ENCODE peak calls at places on chromosomes 1 and 21, in eight cellular contexts. One of them, this sample, is unnamed.

GRCh38 chr1:244437108-244437507 is 14.6 kb downstream of the ADSS2 start:
- DNase-seq in tibial artery: no peak
- DNase-seq in fibroblast of villous mesenchyme: no peak
- DNase-seq in esophagus squamous epithelium: no peak
- DNase-seq in bronchial epithelial cell: peak
- DNase-seq in GM06990: no peak
- DNase-seq in AG09309: no peak
- DNase-seq in HFF-Myc: no peak
- DNase-seq in this sample: no peak

GRCh38 chr1:187836557-187836956 is 1007.8 kb downstream of the PLA2G4A start:
- DNase-seq in tibial artery: no peak
- DNase-seq in fibroblast of villous mesenchyme: no peak
- DNase-seq in esophagus squamous epithelium: no peak
- DNase-seq in bronchial epithelial cell: no peak
- DNase-seq in GM06990: no peak
- DNase-seq in AG09309: no peak
- DNase-seq in HFF-Myc: no peak
- DNase-seq in this sample: no peak

GRCh38 chr1:21550866-21551475 is 41.7 kb downstream of the ALPL start:
- DNase-seq in tibial artery: no peak
- DNase-seq in fibroblast of villous mesenchyme: no peak
- DNase-seq in esophagus squamous epithelium: no peak
- DNase-seq in bronchial epithelial cell: no peak
- DNase-seq in GM06990: no peak
- DNase-seq in AG09309: no peak
- DNase-seq in HFF-Myc: no peak
- DNase-seq in this sample: no peak

GRCh38 chr1:59057211-59057694 is 239.6 kb upstream of the FGGY start:
- DNase-seq in tibial artery: peak
- DNase-seq in fibroblast of villous mesenchyme: peak
- DNase-seq in esophagus squamous epithelium: no peak
- DNase-seq in bronchial epithelial cell: peak
- DNase-seq in GM06990: no peak
- DNase-seq in AG09309: peak
- DNase-seq in HFF-Myc: peak
- DNase-seq in this sample: peak

GRCh38 chr1:17531682-17532487 is 7.6 kb upstream of the ARHGEF10L start:
- DNase-seq in tibial artery: peak
- DNase-seq in fibroblast of villous mesenchyme: peak
- DNase-seq in esophagus squamous epithelium: no peak
- DNase-seq in bronchial epithelial cell: no peak
- DNase-seq in GM06990: no peak
- DNase-seq in AG09309: no peak
- DNase-seq in HFF-Myc: no peak
- DNase-seq in this sample: no peak

GRCh38 chr1:231844986-231845502 is 218.5 kb downstream of the DISC1 start:
- DNase-seq in tibial artery: no peak
- DNase-seq in fibroblast of villous mesenchyme: peak
- DNase-seq in esophagus squamous epithelium: no peak
- DNase-seq in bronchial epithelial cell: peak
- DNase-seq in GM06990: no peak
- DNase-seq in AG09309: no peak
- DNase-seq in HFF-Myc: no peak
- DNase-seq in this sample: no peak

GRCh38 chr1:168362991-168363390 is 82.3 kb downstream of the TBX19 start:
- DNase-seq in tibial artery: no peak
- DNase-seq in fibroblast of villous mesenchyme: no peak
- DNase-seq in esophagus squamous epithelium: no peak
- DNase-seq in bronchial epithelial cell: no peak
- DNase-seq in GM06990: no peak
- DNase-seq in AG09309: no peak
- DNase-seq in HFF-Myc: no peak
- DNase-seq in this sample: no peak

GRCh38 chr1:196546272-196547245 is 61.7 kb downstream of the KCNT2 start:
- DNase-seq in tibial artery: no peak
- DNase-seq in fibroblast of villous mesenchyme: peak
- DNase-seq in esophagus squamous epithelium: no peak
- DNase-seq in bronchial epithelial cell: peak
- DNase-seq in GM06990: no peak
- DNase-seq in AG09309: no peak
- DNase-seq in HFF-Myc: no peak
- DNase-seq in this sample: no peak

GRCh38 chr21:46608672-46609111 is 3.8 kb upstream of the S100B start:
- DNase-seq in tibial artery: no peak
- DNase-seq in fibroblast of villous mesenchyme: no peak
- DNase-seq in esophagus squamous epithelium: no peak
- DNase-seq in bronchial epithelial cell: no peak
- DNase-seq in GM06990: peak
- DNase-seq in AG09309: no peak
- DNase-seq in HFF-Myc: no peak
- DNase-seq in this sample: no peak

GRCh38 chr1:34101151-34101550 is 63.9 kb downstream of the CSMD2 start:
- DNase-seq in tibial artery: no peak
- DNase-seq in fibroblast of villous mesenchyme: peak
- DNase-seq in esophagus squamous epithelium: no peak
- DNase-seq in bronchial epithelial cell: no peak
- DNase-seq in GM06990: no peak
- DNase-seq in AG09309: peak
- DNase-seq in HFF-Myc: no peak
- DNase-seq in this sample: peak

GRCh38 chr21:36075171-36075570 is 5.3 kb downstream of the CBR1 start:
- DNase-seq in tibial artery: no peak
- DNase-seq in fibroblast of villous mesenchyme: no peak
- DNase-seq in esophagus squamous epithelium: no peak
- DNase-seq in bronchial epithelial cell: peak
- DNase-seq in GM06990: no peak
- DNase-seq in AG09309: no peak
- DNase-seq in HFF-Myc: no peak
- DNase-seq in this sample: no peak

GRCh38 chr1:182784556-182785171 is 4.9 kb upstream of the NPL start:
- DNase-seq in tibial artery: no peak
- DNase-seq in fibroblast of villous mesenchyme: peak
- DNase-seq in esophagus squamous epithelium: no peak
- DNase-seq in bronchial epithelial cell: peak
- DNase-seq in GM06990: no peak
- DNase-seq in AG09309: peak
- DNase-seq in HFF-Myc: no peak
- DNase-seq in this sample: no peak

GRCh38 chr1:26861889-26862371 is 1.0 kb upstream of the SFN start:
- DNase-seq in tibial artery: no peak
- DNase-seq in fibroblast of villous mesenchyme: no peak
- DNase-seq in esophagus squamous epithelium: no peak
- DNase-seq in bronchial epithelial cell: peak
- DNase-seq in GM06990: no peak
- DNase-seq in AG09309: no peak
- DNase-seq in HFF-Myc: no peak
- DNase-seq in this sample: no peak

GRCh38 chr1:231059566-231060193 is 19.6 kb upstream of the FAM89A start:
- DNase-seq in tibial artery: no peak
- DNase-seq in fibroblast of villous mesenchyme: peak
- DNase-seq in esophagus squamous epithelium: no peak
- DNase-seq in bronchial epithelial cell: peak
- DNase-seq in GM06990: no peak
- DNase-seq in AG09309: no peak
- DNase-seq in HFF-Myc: peak
- DNase-seq in this sample: no peak

GRCh38 chr1:246787781-246788513 is 63.7 kb downstream of the SCCPDH start:
- DNase-seq in tibial artery: peak
- DNase-seq in fibroblast of villous mesenchyme: no peak
- DNase-seq in esophagus squamous epithelium: no peak
- DNase-seq in bronchial epithelial cell: no peak
- DNase-seq in GM06990: no peak
- DNase-seq in AG09309: no peak
- DNase-seq in HFF-Myc: no peak
- DNase-seq in this sample: no peak

GRCh38 chr1:180521474-180522203 is 19.3 kb upstream of the ACBD6 start:
- DNase-seq in tibial artery: no peak
- DNase-seq in fibroblast of villous mesenchyme: no peak
- DNase-seq in esophagus squamous epithelium: no peak
- DNase-seq in bronchial epithelial cell: peak
- DNase-seq in GM06990: no peak
- DNase-seq in AG09309: no peak
- DNase-seq in HFF-Myc: no peak
- DNase-seq in this sample: no peak

GRCh38 chr1:87795615-87796337 is 467.1 kb downstream of the LMO4 start:
- DNase-seq in tibial artery: no peak
- DNase-seq in fibroblast of villous mesenchyme: no peak
- DNase-seq in esophagus squamous epithelium: no peak
- DNase-seq in bronchial epithelial cell: no peak
- DNase-seq in GM06990: no peak
- DNase-seq in AG09309: no peak
- DNase-seq in HFF-Myc: no peak
- DNase-seq in this sample: no peak

GRCh38 chr1:44853201-44853600 is 10.1 kb upstream of the PTCH2 start:
- DNase-seq in tibial artery: no peak
- DNase-seq in fibroblast of villous mesenchyme: no peak
- DNase-seq in esophagus squamous epithelium: no peak
- DNase-seq in bronchial epithelial cell: no peak
- DNase-seq in GM06990: no peak
- DNase-seq in AG09309: no peak
- DNase-seq in HFF-Myc: no peak
- DNase-seq in this sample: no peak

GRCh38 chr1:72207059-72207458 is 75.3 kb downstream of the NEGR1 start:
- DNase-seq in tibial artery: no peak
- DNase-seq in fibroblast of villous mesenchyme: no peak
- DNase-seq in esophagus squamous epithelium: no peak
- DNase-seq in bronchial epithelial cell: no peak
- DNase-seq in GM06990: no peak
- DNase-seq in AG09309: no peak
- DNase-seq in HFF-Myc: no peak
- DNase-seq in this sample: no peak

GRCh38 chr1:55212349-55213028 is 2.7 kb downstream of the USP24 start:
- DNase-seq in tibial artery: no peak
- DNase-seq in fibroblast of villous mesenchyme: no peak
- DNase-seq in esophagus squamous epithelium: no peak
- DNase-seq in bronchial epithelial cell: peak
- DNase-seq in GM06990: no peak
- DNase-seq in AG09309: no peak
- DNase-seq in HFF-Myc: no peak
- DNase-seq in this sample: no peak

GRCh38 chr1:151867785-151868403 is 14.4 kb upstream of the THEM5 start:
- DNase-seq in tibial artery: no peak
- DNase-seq in fibroblast of villous mesenchyme: peak
- DNase-seq in esophagus squamous epithelium: no peak
- DNase-seq in bronchial epithelial cell: peak
- DNase-seq in GM06990: no peak
- DNase-seq in AG09309: peak
- DNase-seq in HFF-Myc: no peak
- DNase-seq in this sample: no peak

GRCh38 chr1:212190169-212190568 is 95.0 kb upstream of the PPP2R5A start:
- DNase-seq in tibial artery: no peak
- DNase-seq in fibroblast of villous mesenchyme: no peak
- DNase-seq in esophagus squamous epithelium: no peak
- DNase-seq in bronchial epithelial cell: no peak
- DNase-seq in GM06990: no peak
- DNase-seq in AG09309: no peak
- DNase-seq in HFF-Myc: no peak
- DNase-seq in this sample: no peak

GRCh38 chr1:29999595-29999994 is 723.8 kb downstream of the MATN1 start:
- DNase-seq in tibial artery: no peak
- DNase-seq in fibroblast of villous mesenchyme: no peak
- DNase-seq in esophagus squamous epithelium: no peak
- DNase-seq in bronchial epithelial cell: no peak
- DNase-seq in GM06990: no peak
- DNase-seq in AG09309: no peak
- DNase-seq in HFF-Myc: no peak
- DNase-seq in this sample: no peak

GRCh38 chr1:82091729-82092128 is 291.0 kb downstream of the ADGRL2 start:
- DNase-seq in tibial artery: no peak
- DNase-seq in fibroblast of villous mesenchyme: peak
- DNase-seq in esophagus squamous epithelium: no peak
- DNase-seq in bronchial epithelial cell: no peak
- DNase-seq in GM06990: no peak
- DNase-seq in AG09309: no peak
- DNase-seq in HFF-Myc: no peak
- DNase-seq in this sample: no peak
- TF ChIP-seq CTCF in tibial artery: no peak
- TF ChIP-seq CTCF in fibroblast of villous mesenchyme: no peak
- TF ChIP-seq CTCF in esophagus squamous epithelium: peak
- TF ChIP-seq CTCF in bronchial epithelial cell: no peak
- TF ChIP-seq CTCF in GM06990: no peak
- TF ChIP-seq CTCF in AG09309: no peak
- TF ChIP-seq CTCF in HFF-Myc: no peak
- TF ChIP-seq CTCF in this sample: no peak

GRCh38 chr1:11858968-11859871 is 475 bp upstream of the NPPB start:
- DNase-seq in tibial artery: no peak
- DNase-seq in fibroblast of villous mesenchyme: peak
- DNase-seq in esophagus squamous epithelium: no peak
- DNase-seq in bronchial epithelial cell: peak
- DNase-seq in GM06990: peak
- DNase-seq in AG09309: no peak
- DNase-seq in HFF-Myc: no peak
- DNase-seq in this sample: no peak
- TF ChIP-seq CTCF in tibial artery: no peak
- TF ChIP-seq CTCF in fibroblast of villous mesenchyme: peak
- TF ChIP-seq CTCF in esophagus squamous epithelium: peak
- TF ChIP-seq CTCF in bronchial epithelial cell: peak
- TF ChIP-seq CTCF in GM06990: peak
- TF ChIP-seq CTCF in AG09309: peak
- TF ChIP-seq CTCF in HFF-Myc: no peak
- TF ChIP-seq CTCF in this sample: peak

DNA sequence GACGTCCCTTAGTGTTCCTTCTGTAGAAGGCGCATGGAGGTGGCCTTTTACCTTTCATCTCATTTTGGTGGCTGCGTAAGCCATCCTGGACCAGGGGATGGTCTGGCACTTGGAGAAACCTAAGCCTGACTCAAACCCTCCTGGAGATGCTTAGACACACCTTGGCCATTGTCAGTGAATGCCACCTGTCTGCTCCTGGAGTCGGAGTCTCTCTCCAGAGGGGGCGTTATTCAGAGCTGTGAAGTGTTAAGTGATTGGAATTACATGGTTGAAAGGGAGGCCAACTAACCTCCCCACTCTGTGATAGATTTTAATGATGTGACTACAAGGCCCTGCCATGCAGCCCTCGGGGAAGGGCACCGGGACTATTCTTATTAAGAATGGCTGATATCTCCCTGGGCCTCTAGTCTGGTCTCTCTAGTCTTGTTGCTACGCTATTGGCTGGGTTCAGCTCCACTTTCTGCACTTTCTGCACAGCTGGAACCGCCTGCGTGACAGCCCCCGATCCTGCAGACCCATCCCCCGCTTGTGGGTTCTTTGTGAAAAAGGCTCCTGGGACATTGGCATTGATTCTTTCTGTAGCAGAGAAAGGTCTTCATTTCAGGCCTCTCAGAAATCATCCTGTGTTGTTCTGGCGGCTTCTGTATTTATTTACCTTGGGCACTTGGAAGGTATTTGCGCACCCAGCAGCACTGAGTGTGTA is 4.2 kb downstream of the RASSF5 start:
- DNase-seq in tibial artery: no peak
- DNase-seq in fibroblast of villous mesenchyme: no peak
- DNase-seq in esophagus squamous epithelium: no peak
- DNase-seq in bronchial epithelial cell: no peak
- DNase-seq in GM06990: no peak
- DNase-seq in AG09309: no peak
- DNase-seq in HFF-Myc: no peak
- DNase-seq in this sample: no peak
- TF ChIP-seq CTCF in tibial artery: no peak
- TF ChIP-seq CTCF in fibroblast of villous mesenchyme: no peak
- TF ChIP-seq CTCF in esophagus squamous epithelium: no peak
- TF ChIP-seq CTCF in bronchial epithelial cell: no peak
- TF ChIP-seq CTCF in GM06990: no peak
- TF ChIP-seq CTCF in AG09309: no peak
- TF ChIP-seq CTCF in HFF-Myc: no peak
- TF ChIP-seq CTCF in this sample: no peak

GRCh38 chr21:44295646-44296045 is 4.2 kb upstream of the PFKL start:
- DNase-seq in tibial artery: no peak
- DNase-seq in fibroblast of villous mesenchyme: no peak
- DNase-seq in esophagus squamous epithelium: no peak
- DNase-seq in bronchial epithelial cell: no peak
- DNase-seq in GM06990: no peak
- DNase-seq in AG09309: no peak
- DNase-seq in HFF-Myc: no peak
- DNase-seq in this sample: no peak
- TF ChIP-seq CTCF in tibial artery: no peak
- TF ChIP-seq CTCF in fibroblast of villous mesenchyme: no peak
- TF ChIP-seq CTCF in esophagus squamous epithelium: no peak
- TF ChIP-seq CTCF in bronchial epithelial cell: no peak
- TF ChIP-seq CTCF in GM06990: no peak
- TF ChIP-seq CTCF in AG09309: no peak
- TF ChIP-seq CTCF in HFF-Myc: no peak
- TF ChIP-seq CTCF in this sample: no peak